ENCODE peak calls at places on chromosomes 1 and 21, in five cellular contexts. H, M, D, L and B are unnamed samples.

GRCh38 chr1:229769006-229769405 is 143.0 kb downstream of the URB2 start:
- DNase-seq in H (no peak), M (no peak), D (no peak), L (no peak), B (no peak)

GRCh38 chr1:43853161-43853921 is 80.3 kb upstream of the ARTN start:
- DNase-seq in H (peak; percentile 89), M (no peak), D (peak; percentile 83), L (peak; percentile 74), B (no peak)

GRCh38 chr1:22835920-22836319 is 125.3 kb downstream of the EPHB2 start:
- DNase-seq in H (peak; percentile 41), M (no peak), D (no peak), L (no peak), B (no peak)

GRCh38 chr1:71193153-71193552 is 112.3 kb upstream of the ZRANB2 start:
- DNase-seq in H (no peak), M (no peak), D (no peak), L (no peak), B (no peak)

GRCh38 chr1:212561501-212561931 is 47.0 kb upstream of the ATF3 start:
- DNase-seq in H (no peak), M (no peak), D (no peak), L (no peak), B (no peak)

GRCh38 chr1:220733090-220733569 is 15.0 kb upstream of the MTARC2 start:
- DNase-seq in H (peak; percentile 90), M (peak; percentile 77), D (peak; percentile 66), L (peak; percentile 73), B (peak; percentile 63)

GRCh38 chr1:241627453-241628329 is 12.5 kb downstream of the CHML start:
- DNase-seq in H (no peak), M (peak; percentile 60), D (no peak), L (peak; percentile 30), B (no peak)

GRCh38 chr1:167342846-167343245 is 122.2 kb downstream of the POU2F1 start:
- DNase-seq in H (no peak), M (peak; percentile 19), D (no peak), L (no peak), B (no peak)

GRCh38 chr1:203490607-203491006 is 3.3 kb upstream of the OPTC start:
- DNase-seq in H (no peak), M (no peak), D (no peak), L (no peak), B (no peak)

GRCh38 chr1:149884433-149885363 is 14.7 kb upstream of the BOLA1 start:
- DNase-seq in H (peak; percentile 57), M (no peak), D (no peak), L (no peak), B (no peak)

GRCh38 chr1:150012611-150013010 is 2.1 kb upstream of the OTUD7B start:
- DNase-seq in H (no peak), M (no peak), D (no peak), L (no peak), B (no peak)

GRCh38 chr21:14086553-14086952 is 124.2 kb downstream of the LIPI start:
- DNase-seq in H (no peak), M (no peak), D (no peak), L (no peak), B (no peak)

GRCh38 chr1:166307261-166308188 is 140.7 kb upstream of the FAM78B start:
- DNase-seq in H (no peak), M (no peak), D (no peak), L (peak; percentile 81), B (no peak)

GRCh38 chr1:150511551-150511950 is 3.6 kb downstream of the ECM1 start:
- DNase-seq in H (peak; percentile 56), M (no peak), D (peak; percentile 41), L (no peak), B (no peak)

GRCh38 chr1:207817778-207818751 is 66.2 kb downstream of the CD46 start:
- DNase-seq in H (no peak), M (no peak), D (no peak), L (no peak), B (peak; percentile 81)

DNA sequence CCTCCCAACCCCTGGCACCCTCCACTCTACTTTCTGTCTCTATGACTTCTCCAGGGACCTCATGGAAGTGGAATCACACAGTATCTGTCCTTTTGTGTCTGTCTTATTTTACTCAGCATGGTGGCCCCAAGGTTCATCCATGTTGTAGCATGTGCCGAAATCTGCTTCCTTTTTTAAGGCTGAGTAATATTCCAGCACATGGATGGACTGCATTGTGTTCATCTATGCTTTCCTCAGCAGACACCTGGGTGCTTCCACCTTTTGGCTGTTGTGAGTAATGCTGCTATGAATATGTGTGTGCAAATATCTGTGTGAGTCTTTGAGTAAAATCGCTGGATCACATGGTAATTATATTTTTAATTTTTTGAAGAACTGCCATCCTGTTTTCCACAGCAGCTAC is 1.6 kb upstream of the PFKL start:
- DNase-seq in H (no peak), M (peak; percentile 20), D (no peak), L (no peak), B (no peak)
- H3K4me3 ChIP-seq in H (no peak overlapping the region), M (no peak overlapping the region), D (no peak overlapping the region), L (no peak overlapping the region), B (no peak overlapping the region)

GRCh38 chr1:89980605-89981004 is 14.3 kb upstream of the ZNF326 start:
- DNase-seq in H (no peak), M (no peak), D (no peak), L (no peak), B (no peak)
- H3K9me3 ChIP-seq in H (no peaks in the 10 kb centered on the region), M (no peaks in the 10 kb centered on the region), D (no peaks in the 10 kb centered on the region), L (no peaks in the 10 kb centered on the region), B (no peaks in the 10 kb centered on the region)

GRCh38 chr1:34650090-34650489 is 104.8 kb upstream of the GJB5 start:
- DNase-seq in H (no peak), M (no peak), D (no peak), L (no peak), B (no peak)

GRCh38 chr1:34650800-34651199 is 104.0 kb upstream of the GJB5 start:
- DNase-seq in H (no peak), M (no peak), D (no peak), L (no peak), B (no peak)

GRCh38 chr1:34656299-34656698 is 98.5 kb upstream of the GJB5 start:
- DNase-seq in H (no peak), M (no peak), D (no peak), L (no peak), B (no peak)

GRCh38 chr1:34655206-34655909 is 99.5 kb upstream of the GJB5 start:
- DNase-seq in H (no peak), M (no peak), D (no peak), L (no peak), B (no peak)

GRCh38 chr1:34653110-34653509 is 101.7 kb upstream of the GJB5 start:
- DNase-seq in H (no peak), M (no peak), D (no peak), L (no peak), B (no peak)
- H3K4me3 ChIP-seq in H (no peak overlapping the region), M (no peak overlapping the region), D (no peak overlapping the region), L (no peak overlapping the region), B (no peak overlapping the region)

GRCh38 chr1:49298304-49298703 is 521.6 kb upstream of the BEND5 start:
- DNase-seq in H (peak; percentile 73), M (no peak), D (no peak), L (no peak), B (peak; percentile 7)
- H3K9me3 ChIP-seq in H (no peaks in the 10 kb centered on the region), M (peaks cover 94% of the 10 kb centered on the region), D (no peaks in the 10 kb centered on the region), L (no peaks in the 10 kb centered on the region), B (no peaks in the 10 kb centered on the region)

DNA sequence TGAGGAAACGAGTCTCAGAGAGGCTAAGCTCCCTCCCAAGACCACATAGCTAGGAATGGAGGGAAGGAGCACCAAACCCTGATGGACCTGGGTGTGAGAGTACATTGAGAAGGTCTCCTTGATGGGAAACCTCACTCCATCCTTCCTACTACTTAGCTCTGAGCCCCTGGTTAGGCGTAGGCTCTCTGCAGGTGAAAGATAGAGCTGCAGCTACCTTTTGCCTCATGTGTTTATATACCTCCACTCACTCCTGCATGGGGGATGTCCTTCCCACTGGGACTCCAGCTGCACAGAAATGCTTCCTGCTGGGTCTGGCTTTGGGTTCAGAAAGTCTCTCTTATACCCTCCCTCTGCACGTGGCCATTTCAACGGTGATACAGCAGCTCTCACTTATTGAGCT is 102.1 kb upstream of the USP24 start:
- DNase-seq in H (no peak), M (no peak), D (no peak), L (no peak), B (no peak)
- H3K4me3 ChIP-seq in H (no peak overlapping the region), M (no peak overlapping the region), D (no peak overlapping the region), L (no peak overlapping the region), B (no peak overlapping the region)